ENCODE peak calls at places on chromosomes 16 and 17, in seven cellular contexts. T, L, X, Q, Y, O and U are unnamed samples.

GRCh38 chr17:13016881-13017622 is 775 bp downstream of the ELAC2 start:
- DNase-seq in X (no peak), L (no peak), Q (peak), T (no peak), Y (peak), O (no peak), U (no peak)

GRCh38 chr16:10876799-10877341 is at the start of gene CIITA:
- DNase-seq in O (no peak), T (peak), X (peak), Q (peak), Y (peak), L (peak), U (peak)

GRCh38 chr16:84247341-84247740 is 7.5 kb upstream of the KCNG4 start:
- DNase-seq in Y (no peak), L (no peak), X (no peak), T (no peak), Q (no peak), O (no peak), U (no peak)

GRCh38 chr16:84917492-84917891 is 93.8 kb downstream of the ZDHHC7 start:
- DNase-seq in T (no peak), Y (no peak), X (no peak), Q (no peak), L (no peak), O (no peak), U (no peak)

GRCh38 chr17:53912117-53912516 is 89.4 kb downstream of the KIF2B start:
- DNase-seq in O (no peak), Y (no peak), L (no peak), Q (no peak), X (no peak), T (no peak), U (no peak)

GRCh38 chr17:1423456-1424135 is 23.6 kb upstream of the YWHAE start:
- DNase-seq in X (no peak), Q (no peak), Y (no peak), T (no peak), O (peak), L (no peak), U (no peak)

GRCh38 chr16:59698341-59698979 is 964.3 kb upstream of the GOT2 start:
- DNase-seq in X (no peak), O (no peak), Y (peak), Q (no peak), L (no peak), T (no peak), U (no peak)

GRCh38 chr16:72797606-72798005 is 250.3 kb downstream of the ZFHX3 start:
- DNase-seq in Y (no peak), Q (no peak), T (no peak), L (no peak), X (no peak), O (no peak), U (no peak)

GRCh38 chr17:35286120-35286781 is 43.4 kb downstream of the SLFN5 start:
- DNase-seq in Q (no peak), L (no peak), O (no peak), X (no peak), T (no peak), Y (no peak), U (no peak)

GRCh38 chr17:9285602-9286001 is 264.3 kb downstream of the NTN1 start:
- DNase-seq in L (no peak), T (no peak), O (no peak), Y (no peak), Q (no peak), X (no peak), U (no peak)

GRCh38 chr16:85448557-85449194 is 164.4 kb upstream of the GSE1 start:
- DNase-seq in X (no peak), T (no peak), L (no peak), O (peak), Y (no peak), Q (no peak), U (no peak)

GRCh38 chr16:9286930-9287329 is 195.5 kb downstream of the HAPSTR1 start:
- DNase-seq in L (no peak), Y (no peak), O (no peak), Q (no peak), T (no peak), X (no peak), U (no peak)

GRCh38 chr17:36590082-36590481 is 1.6 kb upstream of the DHRS11 start:
- DNase-seq in X (no peak), O (no peak), L (no peak), Y (no peak), T (no peak), Q (no peak), U (no peak)

GRCh38 chr17:19386276-19386863 is 620 bp downstream of the MFAP4 start:
- DNase-seq in Q (peak), L (no peak), Y (peak), O (no peak), X (peak), T (peak), U (no peak)

GRCh38 chr16:65473699-65474098 is 351.8 kb upstream of the CDH11 start:
- DNase-seq in Q (no peak), T (no peak), X (no peak), Y (no peak), L (no peak), O (no peak), U (no peak)

GRCh38 chr16:85429776-85430522 is 183.2 kb upstream of the GSE1 start:
- DNase-seq in Y (no peak), T (no peak), X (no peak), Q (no peak), O (no peak), L (no peak), U (no peak)

GRCh38 chr16:3088925-3089716 is 10.0 kb downstream of the ZSCAN10 start:
- DNase-seq in Y (no peak), L (no peak), T (no peak), O (no peak), X (no peak), Q (no peak), U (no peak)

GRCh38 chr16:53061701-53062159 is 6.9 kb downstream of the CHD9 start:
- DNase-seq in O (no peak), L (no peak), Q (no peak), X (no peak), Y (no peak), T (no peak), U (no peak)

GRCh38 chr16:9417898-9418297 is 326.5 kb downstream of the HAPSTR1 start:
- DNase-seq in O (no peak), T (no peak), Y (no peak), L (no peak), X (no peak), Q (no peak), U (no peak)

GRCh38 chr17:34254651-34255380 is at the start of gene CCL2:
- DNase-seq in O (no peak), T (no peak), Y (no peak), L (peak), X (no peak), Q (no peak), U (no peak)

GRCh38 chr16:66439051-66439730 is 12.1 kb downstream of the BEAN1 start:
- DNase-seq in T (no peak), X (no peak), O (no peak), L (no peak), Q (no peak), Y (no peak), U (no peak)

GRCh38 chr16:70750893-70751467 is 50.0 kb downstream of the VAC14 start:
- DNase-seq in Q (peak), T (no peak), Y (no peak), O (no peak), X (no peak), L (no peak), U (no peak)

GRCh38 chr16:15493416-15494181 is 59.2 kb downstream of the BMERB1 start:
- DNase-seq in T (peak), Y (peak), O (peak), L (no peak), X (no peak), Q (no peak), U (no peak)

GRCh38 chr17:50459081-50459676 is 9.5 kb downstream of the CHAD start:
- DNase-seq in X (no peak), Y (no peak), O (no peak), T (no peak), Q (no peak), L (no peak), U (no peak)

GRCh38 chr16:57800213-57801097 is 1.8 kb downstream of the KIFC3 start:
- DNase-seq in X (no peak), Y (no peak), Q (no peak), L (no peak), T (no peak), O (no peak), U (no peak)

GRCh38 chr17:2755941-2756724 is 6.7 kb upstream of the CCDC92B start:
- DNase-seq in X (no peak), L (no peak), O (no peak), Q (no peak), T (no peak), Y (no peak), U (no peak)

GRCh38 chr17:55743103-55743679 is 7.7 kb upstream of the PCTP start:
- DNase-seq in Y (no peak), X (no peak), Q (no peak), T (no peak), O (no peak), L (no peak), U (peak)

GRCh38 chr17:4509402-4509801 is 10.7 kb downstream of the SPNS2 start:
- DNase-seq in X (no peak), O (no peak), L (no peak), Q (no peak), T (no peak), Y (no peak), U (no peak)

GRCh38 chr16:46822270-46822669 is 8.7 kb downstream of the C16orf87 start:
- DNase-seq in X (no peak), Y (no peak), O (no peak), T (no peak), L (no peak), Q (no peak), U (no peak)

GRCh38 chr17:19447085-19447583 is 36.1 kb downstream of the RNF112 start:
- DNase-seq in X (peak), L (peak), Q (peak), T (no peak), O (peak), Y (peak), U (no peak)

GRCh38 chr17:77217566-77217965 is 76.8 kb downstream of the SEC14L1 start:
- DNase-seq in T (no peak), L (no peak), Q (no peak), X (no peak), Y (no peak), O (peak), U (no peak)

GRCh38 chr16:72066747-72067146 is 3.7 kb downstream of the HPR start:
- DNase-seq in Q (peak), Y (no peak), T (no peak), X (no peak), O (peak), L (peak), U (no peak)

GRCh38 chr17:67221062-67221998 is 23.7 kb downstream of the HELZ start:
- DNase-seq in O (peak), Y (no peak), Q (no peak), T (no peak), L (no peak), X (no peak), U (no peak)

GRCh38 chr16:19001788-19002187 is 18.1 kb downstream of the TMC7 start:
- DNase-seq in Y (peak), X (peak), O (no peak), Q (peak), L (peak), T (no peak), U (no peak)